ENCODE peak calls at places on chromosomes 4 and X, in ten cellular contexts. One of them, this sample, is unnamed.

GRCh38 chr4:88828846-88829245 is 131.2 kb upstream of the NAP1L5 start:
- DNase-seq in SK-N-MC: no peak
- DNase-seq in cardiac muscle cell: no peak
- DNase-seq in pons: no peak
- DNase-seq in iPS-NIHi11: no peak
- DNase-seq in lower leg skin: no peak
- DNase-seq in substantia nigra: no peak
- DNase-seq in choroid plexus epithelial cell: peak
- DNase-seq in stimulated activated CD4-positive, alpha-beta T cell treated with anti-CD3 and anti-CD28 coated beads, Interleukin-4, amount 100 ng/mL, for 1 hour: no peak
- DNase-seq in NCI-H1092 treated with DMSO at 0.1 percent for 48 hours: no peak
- DNase-seq in this sample: no peak

GRCh38 chrX:55709735-55710134 is 7.8 kb upstream of the RRAGB start:
- DNase-seq in choroid plexus epithelial cell: no peak
- DNase-seq in iPS-NIHi11: no peak
- DNase-seq in SK-N-MC: no peak
- DNase-seq in cardiac muscle cell: no peak
- DNase-seq in stimulated activated CD4-positive, alpha-beta T cell treated with anti-CD3 and anti-CD28 coated beads, Interleukin-4, amount 100 ng/mL, for 1 hour: no peak
- DNase-seq in pons: no peak
- DNase-seq in lower leg skin: no peak
- DNase-seq in NCI-H1092 treated with DMSO at 0.1 percent for 48 hours: no peak
- DNase-seq in substantia nigra: no peak
- DNase-seq in this sample: no peak

GRCh38 chr4:107243141-107243779 is 207.1 kb upstream of the DKK2 start:
- DNase-seq in SK-N-MC: no peak
- DNase-seq in pons: no peak
- DNase-seq in stimulated activated CD4-positive, alpha-beta T cell treated with anti-CD3 and anti-CD28 coated beads, Interleukin-4, amount 100 ng/mL, for 1 hour: no peak
- DNase-seq in choroid plexus epithelial cell: no peak
- DNase-seq in iPS-NIHi11: no peak
- DNase-seq in NCI-H1092 treated with DMSO at 0.1 percent for 48 hours: no peak
- DNase-seq in substantia nigra: no peak
- DNase-seq in cardiac muscle cell: no peak
- DNase-seq in lower leg skin: peak
- DNase-seq in this sample: no peak

GRCh38 chr4:101158136-101158485 is 189.2 kb downstream of the PPP3CA start:
- DNase-seq in substantia nigra: no peak
- DNase-seq in lower leg skin: no peak
- DNase-seq in iPS-NIHi11: no peak
- DNase-seq in stimulated activated CD4-positive, alpha-beta T cell treated with anti-CD3 and anti-CD28 coated beads, Interleukin-4, amount 100 ng/mL, for 1 hour: no peak
- DNase-seq in cardiac muscle cell: no peak
- DNase-seq in NCI-H1092 treated with DMSO at 0.1 percent for 48 hours: no peak
- DNase-seq in choroid plexus epithelial cell: no peak
- DNase-seq in SK-N-MC: no peak
- DNase-seq in pons: peak
- DNase-seq in this sample: no peak

GRCh38 chr4:58809366-58809765 is 1699.2 kb upstream of the IGFBP7 start:
- DNase-seq in cardiac muscle cell: no peak
- DNase-seq in iPS-NIHi11: no peak
- DNase-seq in SK-N-MC: no peak
- DNase-seq in NCI-H1092 treated with DMSO at 0.1 percent for 48 hours: no peak
- DNase-seq in lower leg skin: no peak
- DNase-seq in substantia nigra: no peak
- DNase-seq in choroid plexus epithelial cell: peak
- DNase-seq in pons: no peak
- DNase-seq in stimulated activated CD4-positive, alpha-beta T cell treated with anti-CD3 and anti-CD28 coated beads, Interleukin-4, amount 100 ng/mL, for 1 hour: no peak
- DNase-seq in this sample: no peak

GRCh38 chr4:127870688-127871087 is 10.0 kb upstream of the PLK4 start:
- DNase-seq in pons: no peak
- DNase-seq in substantia nigra: no peak
- DNase-seq in iPS-NIHi11: no peak
- DNase-seq in choroid plexus epithelial cell: peak
- DNase-seq in cardiac muscle cell: peak
- DNase-seq in lower leg skin: no peak
- DNase-seq in NCI-H1092 treated with DMSO at 0.1 percent for 48 hours: no peak
- DNase-seq in SK-N-MC: no peak
- DNase-seq in stimulated activated CD4-positive, alpha-beta T cell treated with anti-CD3 and anti-CD28 coated beads, Interleukin-4, amount 100 ng/mL, for 1 hour: no peak
- DNase-seq in this sample: no peak

GRCh38 chr4:111959202-111959601 is 186.1 kb upstream of the FAM241A start:
- DNase-seq in lower leg skin: no peak
- DNase-seq in SK-N-MC: no peak
- DNase-seq in cardiac muscle cell: no peak
- DNase-seq in NCI-H1092 treated with DMSO at 0.1 percent for 48 hours: no peak
- DNase-seq in iPS-NIHi11: no peak
- DNase-seq in pons: no peak
- DNase-seq in choroid plexus epithelial cell: peak
- DNase-seq in substantia nigra: no peak
- DNase-seq in stimulated activated CD4-positive, alpha-beta T cell treated with anti-CD3 and anti-CD28 coated beads, Interleukin-4, amount 100 ng/mL, for 1 hour: no peak
- DNase-seq in this sample: peak

GRCh38 chr4:149426461-149426860 is 389.2 kb downstream of the IQCM start:
- DNase-seq in cardiac muscle cell: no peak
- DNase-seq in iPS-NIHi11: no peak
- DNase-seq in SK-N-MC: no peak
- DNase-seq in pons: no peak
- DNase-seq in choroid plexus epithelial cell: peak
- DNase-seq in stimulated activated CD4-positive, alpha-beta T cell treated with anti-CD3 and anti-CD28 coated beads, Interleukin-4, amount 100 ng/mL, for 1 hour: no peak
- DNase-seq in substantia nigra: no peak
- DNase-seq in lower leg skin: no peak
- DNase-seq in NCI-H1092 treated with DMSO at 0.1 percent for 48 hours: no peak
- DNase-seq in this sample: no peak

GRCh38 chr4:154194649-154195048 is 296.9 kb downstream of the DCHS2 start:
- DNase-seq in substantia nigra: no peak
- DNase-seq in NCI-H1092 treated with DMSO at 0.1 percent for 48 hours: no peak
- DNase-seq in cardiac muscle cell: no peak
- DNase-seq in stimulated activated CD4-positive, alpha-beta T cell treated with anti-CD3 and anti-CD28 coated beads, Interleukin-4, amount 100 ng/mL, for 1 hour: no peak
- DNase-seq in pons: no peak
- DNase-seq in iPS-NIHi11: no peak
- DNase-seq in lower leg skin: no peak
- DNase-seq in choroid plexus epithelial cell: no peak
- DNase-seq in SK-N-MC: no peak
- DNase-seq in this sample: no peak

GRCh38 chr4:3421470-3421869 is 20.3 kb upstream of the HGFAC start:
- DNase-seq in NCI-H1092 treated with DMSO at 0.1 percent for 48 hours: no peak
- DNase-seq in iPS-NIHi11: peak
- DNase-seq in stimulated activated CD4-positive, alpha-beta T cell treated with anti-CD3 and anti-CD28 coated beads, Interleukin-4, amount 100 ng/mL, for 1 hour: no peak
- DNase-seq in substantia nigra: no peak
- DNase-seq in pons: no peak
- DNase-seq in choroid plexus epithelial cell: no peak
- DNase-seq in cardiac muscle cell: peak
- DNase-seq in SK-N-MC: no peak
- DNase-seq in lower leg skin: no peak
- DNase-seq in this sample: no peak

This sample was measured in Peyer's patch.